ENCODE peak calls at places on chromosome 18, in nine cellular contexts. H is left lung; E is GM23248; N is HFF-Myc; Z is lower lobe of right lung; G is kidney; V is naive thymus-derived CD4-positive, alpha-beta T cell; S is BE2C; B is mucosa of descending colon. J is an unnamed sample.

GRCh38 chr18:63302647-63303405 is 16.7 kb downstream of the BCL2 start:
- DNase-seq in G (no peak), Z (no peak), H (no peak), B (no peak), N (no peak), S (no peak), E (no peak), V (no peak), J (no peak)

GRCh38 chr18:44685296-44685695 is 4.6 kb downstream of the SETBP1 start:
- DNase-seq in Z (no peak), H (no peak), G (no peak), N (no peak), B (no peak), E (no peak), S (no peak), V (no peak), J (no peak)

GRCh38 chr18:63823516-63824219 is 48.5 kb downstream of the SERPINB7 start:
- DNase-seq in Z (peak), G (no peak), V (no peak), N (no peak), E (peak), H (no peak), S (peak), B (peak), J (peak)

GRCh38 chr18:62978251-62979049 is 263.1 kb downstream of the PHLPP1 start:
- DNase-seq in V (no peak), G (no peak), N (no peak), B (no peak), H (no peak), S (no peak), E (no peak), Z (no peak), J (no peak)

GRCh38 chr18:39200153-39200552 is 1634.6 kb upstream of the CELF4 start:
- DNase-seq in B (no peak), E (no peak), Z (no peak), H (no peak), S (no peak), G (no peak), V (no peak), N (no peak), J (no peak)

GRCh38 chr18:56835331-56835730 is 184.2 kb downstream of the WDR7 start:
- DNase-seq in N (no peak), E (no peak), S (no peak), B (no peak), Z (no peak), G (no peak), H (no peak), V (no peak), J (no peak)

GRCh38 chr18:7641813-7642212 is 74.7 kb downstream of the PTPRM start:
- DNase-seq in Z (no peak), V (no peak), B (no peak), E (no peak), H (no peak), S (no peak), G (no peak), N (no peak), J (no peak)

GRCh38 chr18:48928787-48929186 is 22.0 kb downstream of the SMAD7 start:
- DNase-seq in Z (peak), B (peak), H (peak), S (peak), N (no peak), V (peak), E (peak), G (peak), J (no peak)

GRCh38 chr18:55321268-55322175 is 266.5 kb downstream of the TCF4 start:
- DNase-seq in H (peak), B (peak), G (peak), Z (peak), V (no peak), N (peak), E (peak), S (peak), J (peak)

DNA sequence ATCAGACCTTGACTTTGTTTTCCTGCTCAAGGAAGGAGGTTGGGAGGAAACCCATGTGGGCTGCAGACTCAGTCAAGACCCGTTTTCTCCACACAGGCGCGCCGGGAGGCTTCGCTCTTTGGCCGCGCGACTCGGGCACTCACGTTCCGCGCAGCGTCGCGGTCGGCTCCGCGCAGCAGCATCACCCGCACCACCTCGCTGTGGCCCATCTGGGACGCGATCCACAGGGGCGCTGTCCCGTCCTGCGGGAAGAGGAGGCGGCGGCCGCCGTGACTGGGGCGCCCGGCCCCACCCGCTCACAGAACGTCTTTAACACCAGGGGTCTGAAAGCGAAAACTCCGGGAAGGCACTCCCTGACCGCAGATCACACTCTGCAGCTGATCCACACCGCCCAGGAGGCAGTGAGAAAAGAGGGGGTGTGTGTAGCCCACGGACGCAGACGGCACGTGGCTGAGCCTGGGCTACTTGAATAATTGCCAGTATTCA is 33.1 kb upstream of the NPC1 start:
- DNase-seq in Z (peak), S (no peak), B (peak), H (peak), N (no peak), V (no peak), G (no peak), E (peak), J (no peak)
- H3K4me3 ChIP-seq in Z (peak), S (peak), B (no peak), H (peak), N (peak), V (peak), G (peak), E (peak), J (peak)

DNA sequence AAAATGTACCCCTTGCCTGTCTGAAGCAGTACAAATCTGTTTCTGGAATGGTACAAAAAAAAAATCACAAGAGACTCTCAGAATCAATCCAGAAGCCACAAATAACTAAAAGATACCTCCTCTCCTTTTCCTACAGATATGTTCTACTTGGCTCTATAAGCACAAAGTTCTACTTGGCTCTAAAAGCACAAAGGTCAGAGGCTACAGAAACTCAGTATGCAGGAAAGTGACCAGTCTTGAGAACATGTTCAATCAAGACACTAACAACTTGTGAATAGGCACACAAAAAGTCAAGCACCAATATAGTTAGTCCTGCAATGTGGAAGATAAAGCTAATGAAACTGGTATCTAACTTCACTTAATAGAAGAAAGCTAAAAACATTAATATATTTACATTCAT is 19.2 kb downstream of the PPP4R1 start:
- DNase-seq in E (peak), H (no peak), V (no peak), Z (no peak), B (no peak), N (no peak), S (no peak), G (no peak), J (no peak)
- H3K4me3 ChIP-seq in E (peak), H (no peak), V (no peak), Z (no peak), B (no peak), N (no peak), S (no peak), G (no peak), J (no peak)

GRCh38 chr18:79507546-79508480 is 112.1 kb downstream of the NFATC1 start:
- DNase-seq in N (no peak), Z (peak), B (peak), V (no peak), G (peak), H (peak), E (peak), S (no peak), J (no peak)
- H3K4me3 ChIP-seq in N (no peak), Z (peak), B (no peak), V (peak), G (peak), H (peak), E (peak), S (no peak), J (peak)

DNA sequence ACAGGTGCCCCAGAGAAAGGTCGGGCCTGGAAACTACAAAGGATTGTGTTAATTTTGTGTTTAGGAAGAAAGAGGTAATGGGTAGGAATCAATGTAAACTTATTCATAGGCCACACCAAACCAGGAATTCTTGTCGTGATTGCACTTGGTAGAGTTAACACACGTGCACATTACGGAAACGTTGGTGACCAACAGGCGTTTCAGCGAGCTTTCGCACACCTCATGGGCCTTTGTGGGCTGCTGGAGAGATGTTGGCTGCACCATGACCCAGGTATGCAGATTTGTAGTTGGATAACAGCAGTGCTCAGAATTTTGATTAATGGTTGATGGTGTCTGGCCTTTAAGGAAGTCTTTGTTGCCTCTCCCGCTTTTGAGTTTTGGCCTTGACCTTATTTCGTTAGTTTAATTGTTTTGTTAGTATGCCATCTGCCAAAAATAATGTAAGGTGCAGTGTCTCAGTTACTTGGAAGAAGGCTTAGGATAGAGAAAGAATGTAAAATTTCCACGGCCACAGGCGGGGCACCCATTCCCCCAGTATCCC is 1.8 kb downstream of the ZNF236 start:
- DNase-seq in G (no peak), S (no peak), N (no peak), E (no peak), B (no peak), V (no peak), H (no peak), Z (no peak), J (no peak)
- H3K4me3 ChIP-seq in G (peak), S (no peak), N (peak), E (peak), B (no peak), V (no peak), H (peak), Z (peak), J (peak)

DNA sequence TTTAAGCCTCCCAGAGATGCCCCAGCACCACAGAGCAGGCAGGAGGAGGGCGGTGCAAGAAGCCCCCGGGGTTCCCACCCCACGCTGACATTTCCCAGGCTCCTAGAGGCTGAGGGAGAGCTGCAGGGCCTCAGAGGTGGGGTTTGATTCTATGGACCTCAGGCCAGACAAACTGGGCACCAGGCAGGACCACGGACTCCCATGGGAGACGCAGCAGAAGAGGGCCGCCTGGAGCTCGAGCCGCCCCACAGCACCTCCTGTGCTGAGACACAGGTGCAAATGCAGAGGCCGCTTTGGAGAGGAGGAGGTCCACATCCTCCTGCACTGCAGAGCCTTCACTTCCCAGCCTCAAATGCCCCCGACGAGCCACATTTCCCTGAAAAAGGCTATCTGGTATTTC is 62.7 kb downstream of the PSMG2 start:
- DNase-seq in S (no peak), G (peak), Z (no peak), H (no peak), N (no peak), E (no peak), B (no peak), V (no peak), J (no peak)
- H3K4me3 ChIP-seq in S (no peak), G (no peak), Z (no peak), H (no peak), N (no peak), E (no peak), B (no peak), V (no peak), J (no peak)

GRCh38 chr18:35508746-35509338 is 11.1 kb upstream of the INO80C start:
- DNase-seq in H (no peak), N (no peak), Z (no peak), E (no peak), B (no peak), G (no peak), S (no peak), V (no peak), J (no peak)
- H3K4me3 ChIP-seq in H (no peak), N (no peak), Z (no peak), E (no peak), B (no peak), G (no peak), S (no peak), V (no peak), J (no peak)

GRCh38 chr18:42931501-42931900 is 184.0 kb downstream of the RIT2 start:
- DNase-seq in V (no peak), G (no peak), S (no peak), Z (no peak), B (peak), H (no peak), N (peak), E (peak), J (no peak)
- H3K4me3 ChIP-seq in V (no peak), G (no peak), S (no peak), Z (no peak), B (no peak), H (no peak), N (no peak), E (peak), J (no peak)

DNA sequence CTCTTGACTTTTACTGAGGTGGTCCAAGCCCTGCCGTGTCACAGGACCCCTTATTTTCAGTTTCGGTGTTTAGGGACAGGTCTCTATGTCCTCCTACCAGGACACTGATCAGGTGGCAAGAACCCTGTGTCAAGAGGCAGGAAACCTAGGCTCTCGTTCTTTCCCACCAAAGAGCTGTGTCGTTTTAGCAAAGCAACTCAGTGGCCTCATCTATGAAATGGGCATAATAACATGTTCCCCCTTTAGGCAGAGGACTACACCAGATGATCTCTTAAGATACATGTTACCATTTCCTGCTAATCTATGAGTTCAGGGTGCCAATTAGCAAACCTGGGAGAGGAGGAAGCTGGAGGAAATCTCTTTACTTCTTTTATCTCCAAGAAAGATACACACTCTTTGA is 1.9 kb downstream of the RAB31 start:
- DNase-seq in N (no peak), Z (no peak), B (no peak), H (no peak), S (no peak), G (no peak), E (no peak), V (no peak), J (no peak)
- H3K4me3 ChIP-seq in N (no peak), Z (peak), B (no peak), H (peak), S (no peak), G (no peak), E (peak), V (no peak), J (no peak)

GRCh38 chr18:67514901-67515540 is 1.5 kb downstream of the DSEL start:
- DNase-seq in E (peak), B (no peak), S (no peak), Z (no peak), N (no peak), H (no peak), V (no peak), G (no peak), J (no peak)
- H3K4me3 ChIP-seq in E (peak), B (no peak), S (no peak), Z (peak), N (peak), H (peak), V (no peak), G (peak), J (peak)

J was measured in AG04450.